ENCODE peak calls at places on chromosomes 2 and 18, in nine cellular contexts. T, K, N, C, V, B, L, H and I are unnamed samples.

GRCh38 chr18:79918089-79919011 is 33.1 kb downstream of the SLC66A2 start:
- DNase-seq in T (peak; percentile 46), K (no peak), N (no peak), C (no peak), V (peak; percentile 22), B (peak; percentile 34), L (no peak), H (no peak), I (no peak)

GRCh38 chr2:221203846-221204245 is 368.3 kb downstream of the EPHA4 start:
- DNase-seq in T (no peak), K (no peak), N (no peak), C (no peak), V (no peak), B (no peak), L (no peak), H (no peak), I (no peak)

GRCh38 chr2:207734264-207734635 is 22.8 kb downstream of the CCNYL1 start:
- DNase-seq in T (no peak), K (no peak), N (peak; percentile 56), C (no peak), V (no peak), B (no peak), L (peak; percentile 73), H (no peak), I (no peak)

GRCh38 chr2:68512352-68512751 is 45.0 kb downstream of the APLF start:
- DNase-seq in T (no peak), K (no peak), N (no peak), C (no peak), V (no peak), B (no peak), L (no peak), H (no peak), I (no peak)

GRCh38 chr2:64612575-64613195 is 41.0 kb downstream of the SERTAD2 start:
- DNase-seq in T (peak; percentile 18), K (no peak), N (no peak), C (no peak), V (peak; percentile 23), B (no peak), L (no peak), H (no peak), I (no peak)

GRCh38 chr2:111701266-111701665 is 182.7 kb downstream of the ANAPC1 start:
- DNase-seq in T (no peak), K (no peak), N (no peak), C (peak; percentile 38), V (peak; percentile 45), B (peak; percentile 22), L (no peak), H (no peak), I (no peak)

GRCh38 chr2:198374375-198375072 is 570.1 kb downstream of the PLCL1 start:
- DNase-seq in T (no peak), K (no peak), N (peak; percentile 80), C (peak; percentile 46), V (peak; percentile 83), B (peak; percentile 54), L (peak; percentile 55), H (peak; percentile 6), I (peak; percentile 45)

GRCh38 chr2:158681816-158682215 is 113.3 kb upstream of the DAPL1 start:
- DNase-seq in T (no peak), K (no peak), N (no peak), C (no peak), V (no peak), B (no peak), L (no peak), H (no peak), I (no peak)

GRCh38 chr2:12824304-12824761 is 107.6 kb downstream of the TRIB2 start:
- DNase-seq in T (peak; percentile 68), K (no peak), N (peak; percentile 51), C (no peak), V (no peak), B (no peak), L (no peak), H (peak; percentile 78), I (no peak)

GRCh38 chr2:61807036-61807757 is 46.7 kb downstream of the FAM161A start:
- DNase-seq in T (no peak), K (no peak), N (no peak), C (no peak), V (no peak), B (no peak), L (no peak), H (no peak), I (no peak)

GRCh38 chr2:144660518-144661316 is 140.8 kb upstream of the ZEB2 start:
- DNase-seq in T (no peak), K (no peak), N (peak; percentile 57), C (no peak), V (no peak), B (no peak), L (no peak), H (no peak), I (no peak)

GRCh38 chr2:237154894-237155851 is 69.5 kb downstream of the COPS8 start:
- DNase-seq in T (no peak), K (no peak), N (no peak), C (no peak), V (no peak), B (peak; percentile 19), L (no peak), H (no peak), I (no peak)

GRCh38 chr2:241317391-241317790 is 1.7 kb downstream of the SEPTIN2 start:
- DNase-seq in T (no peak), K (no peak), N (peak; percentile 40), C (no peak), V (no peak), B (no peak), L (no peak), H (no peak), I (no peak)

GRCh38 chr2:191961556-191961955 is 114.7 kb upstream of the CAVIN2 start:
- DNase-seq in T (no peak), K (no peak), N (no peak), C (no peak), V (no peak), B (no peak), L (no peak), H (no peak), I (no peak)

GRCh38 chr2:228329279-228329678 is 147.8 kb upstream of the SPHKAP start:
- DNase-seq in T (no peak), K (no peak), N (no peak), C (no peak), V (no peak), B (no peak), L (no peak), H (peak; percentile 43), I (no peak)

GRCh38 chr2:226446406-226447001 is 353.1 kb downstream of the IRS1 start:
- DNase-seq in T (no peak), K (no peak), N (peak; percentile 34), C (no peak), V (no peak), B (no peak), L (no peak), H (peak; percentile 7), I (no peak)

DNA sequence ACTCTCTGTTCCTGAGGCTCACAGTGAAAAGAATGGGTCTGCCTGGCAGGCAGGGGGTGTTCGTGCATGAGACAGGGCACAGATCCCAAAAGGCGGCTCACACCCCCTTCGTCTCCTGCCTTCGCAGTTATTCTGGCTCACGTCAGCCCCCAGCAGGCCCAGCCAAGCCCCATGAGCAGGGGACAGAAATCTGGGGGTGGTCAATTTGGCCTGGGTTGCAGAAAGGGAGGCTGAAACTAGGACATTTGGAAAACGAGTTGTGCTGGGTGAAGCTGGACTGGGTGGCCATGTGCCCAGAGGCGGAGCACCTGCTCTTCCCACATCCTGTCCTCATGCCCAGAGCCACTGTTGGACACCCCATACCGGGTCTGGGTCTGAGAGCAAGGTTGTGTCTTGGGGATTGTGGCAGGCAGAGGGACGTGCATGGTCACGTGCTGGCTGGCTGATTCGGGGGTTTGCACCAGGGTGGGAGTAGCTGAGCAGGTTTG is 99.0 kb upstream of the MCFD2 start:
- DNase-seq in T (no peak), K (no peak), N (no peak), C (no peak), V (no peak), B (no peak), L (no peak), H (no peak), I (no peak)
- H3K4me1 ChIP-seq in T (peaks cover 58% of the 10 kb centered on the region), K (no peaks in the 10 kb centered on the region), N (peaks cover 13% of the 10 kb centered on the region), C (no peaks in the 10 kb centered on the region), V (no peaks in the 10 kb centered on the region), B (no peaks in the 10 kb centered on the region), L (no peaks in the 10 kb centered on the region), H (peaks cover 9% of the 10 kb centered on the region), I (peaks cover 1% of the 10 kb centered on the region)

GRCh38 chr2:74554821-74555531 is 456 bp downstream of the DOK1 start:
- DNase-seq in T (no peak), K (no peak), N (peak; percentile 67), C (peak; percentile 58), V (peak; percentile 85), B (no peak), L (peak; percentile 59), H (peak; percentile 39), I (no peak)

GRCh38 chr2:74553892-74554820 is at the start of the genes DOK1 and LOXL3:
- DNase-seq in T (peak; percentile 88), K (peak; percentile 73), N (peak; percentile 92), C (peak; percentile 86), V (peak; percentile 94), B (peak; percentile 95), L (peak; percentile 79), H (peak; percentile 89), I (no peak)

GRCh38 chr2:74556159-74556558 is 1.6 kb downstream of the DOK1 start:
- DNase-seq in T (no peak), K (no peak), N (no peak), C (no peak), V (no peak), B (no peak), L (no peak), H (no peak), I (no peak)

GRCh38 chr2:74556831-74557370 is 2.4 kb downstream of the DOK1 start:
- DNase-seq in T (no peak), K (no peak), N (no peak), C (no peak), V (no peak), B (no peak), L (no peak), H (no peak), I (no peak)

GRCh38 chr2:74555610-74556103 is 1.1 kb downstream of the DOK1 start:
- DNase-seq in T (no peak), K (no peak), N (no peak), C (no peak), V (peak; percentile 58), B (no peak), L (no peak), H (peak; percentile 27), I (no peak)
- H3K4me1 ChIP-seq in T (peaks cover 17% of the 10 kb centered on the region), K (no peaks in the 10 kb centered on the region), N (peaks cover 19% of the 10 kb centered on the region), C (peaks cover 22% of the 10 kb centered on the region), V (no peaks in the 10 kb centered on the region), B (peaks cover 24% of the 10 kb centered on the region), L (no peaks in the 10 kb centered on the region), H (peaks cover 9% of the 10 kb centered on the region), I (peaks cover 5% of the 10 kb centered on the region)

DNA sequence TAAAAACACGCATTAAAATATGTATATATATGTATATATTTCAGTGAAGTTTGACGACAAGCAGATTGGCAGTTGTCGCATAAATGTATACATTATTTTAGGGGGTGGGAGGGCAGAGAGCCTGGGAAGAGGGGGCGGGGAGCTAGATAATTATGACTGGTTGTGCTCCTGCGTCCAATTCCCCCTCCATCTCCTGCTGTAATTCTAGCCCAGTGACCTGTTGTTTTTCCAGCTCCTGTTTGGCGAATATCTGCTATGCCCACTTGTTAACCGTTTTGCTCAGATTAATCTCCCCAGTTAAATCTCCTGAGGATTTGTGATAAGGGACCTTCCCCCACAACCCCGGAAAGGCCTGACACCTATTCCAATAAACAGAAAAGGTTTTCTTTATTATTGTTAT is 684 bp downstream of the UNC80 start:
- DNase-seq in T (no peak), K (no peak), N (no peak), C (no peak), V (no peak), B (no peak), L (no peak), H (no peak), I (no peak)
- H3K4me1 ChIP-seq in T (peaks cover 10% of the 10 kb centered on the region), K (no peaks in the 10 kb centered on the region), N (no peaks in the 10 kb centered on the region), C (no peaks in the 10 kb centered on the region), V (peaks cover 2% of the 10 kb centered on the region), B (peaks cover 4% of the 10 kb centered on the region), L (no peaks in the 10 kb centered on the region), H (no peaks in the 10 kb centered on the region), I (no peaks in the 10 kb centered on the region)

GRCh38 chr2:28901202-28901601 is 6.7 kb downstream of the WDR43 start:
- DNase-seq in T (no peak), K (no peak), N (peak; percentile 8), C (no peak), V (no peak), B (no peak), L (no peak), H (no peak), I (no peak)
- H3K4me1 ChIP-seq in T (peaks cover 24% of the 10 kb centered on the region), K (no peaks in the 10 kb centered on the region), N (peaks cover 57% of the 10 kb centered on the region), C (peaks cover 24% of the 10 kb centered on the region), V (peaks cover 2% of the 10 kb centered on the region), B (peaks cover 18% of the 10 kb centered on the region), L (peaks cover 17% of the 10 kb centered on the region), H (no peaks in the 10 kb centered on the region), I (no peaks in the 10 kb centered on the region)